ENCODE peak calls at places on chromosomes 2 and 18, in four cellular contexts. N is K562, B is GM12878, T is WTC11. K is an unnamed sample.

GRCh38 chr2:73933194-73933593 is 6.5 kb downstream of the DGUOK start:
- DNase-seq in T (no peak), N (no peak), B (no peak), K (no peak)

GRCh38 chr18:46424898-46425297 is 232.1 kb downstream of the LOXHD1 start:
- DNase-seq in N (no peak), T (peak), B (no peak), K (no peak)

GRCh38 chr18:73880387-73880786 is 267.2 kb downstream of the FBXO15 start:
- DNase-seq in N (no peak), B (no peak), T (no peak), K (no peak)

GRCh38 chr18:35641916-35642315 is 60.4 kb downstream of the GALNT1 start:
- DNase-seq in N (no peak), T (no peak), B (no peak), K (no peak)

GRCh38 chr2:240780023-240780831 is 39.8 kb downstream of the KIF1A start:
- DNase-seq in T (no peak), N (no peak), B (no peak), K (no peak)

GRCh38 chr2:212686285-212686895 is 147.8 kb upstream of the ERBB4 start:
- DNase-seq in B (peak), N (peak), T (peak), K (peak)

GRCh38 chr18:47163241-47163640 is 12.9 kb downstream of the IER3IP1 start:
- DNase-seq in B (no peak), T (no peak), N (no peak), K (no peak)

GRCh38 chr2:175627405-175627804 is 374.7 kb downstream of the LNPK start:
- DNase-seq in T (no peak), B (no peak), N (no peak), K (no peak)

GRCh38 chr2:66569321-66569851 is 134.5 kb downstream of the MEIS1 start:
- DNase-seq in T (no peak), B (no peak), N (peak), K (no peak)

GRCh38 chr2:102773149-102773706 is 11.4 kb downstream of the TMEM182 start:
- DNase-seq in T (no peak), N (no peak), B (no peak), K (no peak)

GRCh38 chr2:1747065-1747941 is 3.0 kb upstream of the PXDN start:
- DNase-seq in T (no peak), B (no peak), N (no peak), K (no peak)

GRCh38 chr2:95206086-95206485 is 1.2 kb upstream of the ZNF892 start:
- DNase-seq in T (peak), B (no peak), N (no peak), K (no peak)

GRCh38 chr2:232772540-232772939 is 3.8 kb downstream of the KCNJ13 start:
- DNase-seq in T (no peak), N (no peak), B (peak), K (no peak)

GRCh38 chr2:120425014-120425413 is 79.1 kb downstream of the INHBB start:
- DNase-seq in T (no peak), N (no peak), B (no peak), K (no peak)

GRCh38 chr2:174546519-174547506 is 50.8 kb downstream of the WIPF1 start:
- DNase-seq in T (peak), N (peak), B (no peak), K (peak)

GRCh38 chr2:205930209-205930608 is 155.8 kb downstream of the INO80D start:
- DNase-seq in N (no peak), B (no peak), T (no peak), K (no peak)

GRCh38 chr2:189685540-189686229 is 11.2 kb downstream of the ANKAR start:
- DNase-seq in B (no peak), T (peak), N (peak), K (no peak)

GRCh38 chr2:233698740-233699139 is 6.0 kb downstream of the UGT1A6 start:
- DNase-seq in T (no peak), B (no peak), N (no peak), K (no peak)

GRCh38 chr2:71637736-71638135 is 184.4 kb downstream of the DYSF start:
- DNase-seq in T (no peak), N (no peak), B (no peak), K (no peak)

GRCh38 chr2:62814132-62814531 is 108.6 kb downstream of the EHBP1 start:
- DNase-seq in N (peak), B (no peak), T (no peak), K (no peak)

GRCh38 chr2:79770926-79771325 is 258.1 kb downstream of the CTNNA2 start:
- DNase-seq in N (no peak), T (no peak), B (no peak), K (no peak)

GRCh38 chr2:125313806-125314205 is 1288.7 kb downstream of the CNTNAP5 start:
- DNase-seq in N (no peak), T (peak), B (no peak), K (no peak)

GRCh38 chr2:223026357-223027110 is 25.5 kb upstream of the KCNE4 start:
- DNase-seq in T (no peak), N (peak), B (no peak), K (no peak)

GRCh38 chr2:148201075-148202004 is 180.4 kb downstream of the MBD5 start:
- DNase-seq in N (peak), B (no peak), T (peak), K (peak)

GRCh38 chr2:78992807-78993517 is 32.5 kb upstream of the REG3G start:
- DNase-seq in T (peak), N (no peak), B (no peak), K (no peak)

GRCh38 chr2:220696280-220696669 is 875.8 kb downstream of the EPHA4 start:
- DNase-seq in T (no peak), N (no peak), B (no peak), K (no peak)

GRCh38 chr2:12923907-12924610 is 207.3 kb downstream of the TRIB2 start:
- DNase-seq in N (no peak), B (no peak), T (no peak), K (no peak)

GRCh38 chr2:142010871-142011270 is 119.9 kb downstream of the LRP1B start:
- DNase-seq in T (no peak), B (no peak), N (no peak), K (no peak)

GRCh38 chr2:211344289-211344688 is 787.9 kb downstream of the CPS1 start:
- DNase-seq in B (no peak), T (no peak), N (no peak), K (no peak)

GRCh38 chr2:157822993-157823392 is 53.1 kb downstream of the ACVR1 start:
- DNase-seq in T (no peak), N (no peak), B (no peak), K (no peak)

GRCh38 chr2:105179469-105180372 is 61.8 kb upstream of the GPR45 start:
- DNase-seq in T (peak), N (peak), B (no peak), K (peak)
- TF ChIP-seq USF1 in T (no peak), N (no peak), B (no peak), K (no peak)

GRCh38 chr2:177078416-177078815 is 134.2 kb upstream of the HNRNPA3 start:
- DNase-seq in N (no peak), B (no peak), T (no peak), K (no peak)
- TF ChIP-seq USF1 in N (no peak), B (no peak), T (no peak), K (no peak)

DNA sequence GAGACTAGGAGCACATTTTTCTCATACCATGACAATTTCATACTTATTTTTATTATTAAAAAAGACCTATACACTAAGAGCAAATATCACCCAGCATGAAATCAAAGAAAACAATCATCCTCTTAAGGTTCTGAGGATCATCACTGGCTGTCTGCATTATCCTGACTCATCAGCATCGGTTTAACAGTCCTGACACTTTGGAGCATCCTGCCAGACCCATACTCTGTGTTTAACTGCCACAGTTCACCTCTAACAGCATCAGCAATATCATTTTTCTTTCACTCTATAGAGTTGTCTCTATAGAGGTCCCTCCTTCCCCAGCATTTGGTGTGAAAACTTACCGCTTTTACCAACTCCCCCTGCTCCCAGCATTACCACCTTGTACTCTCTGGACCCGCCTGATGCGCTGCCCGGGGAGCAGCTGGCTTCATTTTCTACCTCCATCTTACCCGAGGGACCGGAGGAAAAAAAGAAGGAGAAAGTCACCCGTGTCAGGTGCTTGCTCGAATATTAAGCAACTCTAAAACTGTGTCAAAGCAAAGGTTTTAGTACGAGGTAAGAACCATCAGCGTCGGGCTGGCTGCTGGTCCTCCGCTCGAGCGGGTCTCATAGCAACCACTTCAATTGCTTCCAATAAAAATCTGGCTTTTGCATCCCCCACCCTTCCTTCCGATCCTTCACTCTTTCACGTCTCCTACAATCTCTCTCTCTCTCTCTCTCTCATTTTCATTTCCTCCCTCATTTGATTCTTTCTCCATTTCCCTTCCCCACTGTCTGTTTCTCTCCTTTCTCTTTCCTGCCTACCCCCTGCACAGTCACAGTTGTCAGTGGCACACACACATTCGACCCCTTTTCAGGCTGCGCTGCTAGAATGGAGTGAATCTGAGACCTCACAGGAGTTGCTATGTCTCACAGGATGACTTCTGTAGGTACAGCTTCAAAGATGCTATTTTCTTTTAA is at the start of gene RIT2:
- DNase-seq in N (no peak), T (no peak), B (no peak), K (peak)
- TF ChIP-seq USF1 in N (no peak), T (no peak), B (no peak), K (no peak)

GRCh38 chr18:61893971-61894750 is 1.4 kb upstream of the RNF152 start:
- DNase-seq in N (peak), B (no peak), T (peak), K (peak)
- TF ChIP-seq USF1 in N (no peak), B (no peak), T (no peak), K (no peak)

GRCh38 chr2:165624139-165624803 is 154.8 kb downstream of the CSRNP3 start:
- DNase-seq in N (no peak), B (no peak), T (no peak), K (no peak)

GRCh38 chr2:165630276-165630675 is 160.8 kb downstream of the CSRNP3 start:
- DNase-seq in B (no peak), N (no peak), T (no peak), K (no peak)

GRCh38 chr2:165632594-165632993 is 161.5 kb downstream of the GALNT3 start:
- DNase-seq in N (no peak), B (no peak), T (no peak), K (peak)

GRCh38 chr2:165629776-165630175 is 160.3 kb downstream of the CSRNP3 start:
- DNase-seq in B (no peak), T (no peak), N (no peak), K (no peak)

DNA sequence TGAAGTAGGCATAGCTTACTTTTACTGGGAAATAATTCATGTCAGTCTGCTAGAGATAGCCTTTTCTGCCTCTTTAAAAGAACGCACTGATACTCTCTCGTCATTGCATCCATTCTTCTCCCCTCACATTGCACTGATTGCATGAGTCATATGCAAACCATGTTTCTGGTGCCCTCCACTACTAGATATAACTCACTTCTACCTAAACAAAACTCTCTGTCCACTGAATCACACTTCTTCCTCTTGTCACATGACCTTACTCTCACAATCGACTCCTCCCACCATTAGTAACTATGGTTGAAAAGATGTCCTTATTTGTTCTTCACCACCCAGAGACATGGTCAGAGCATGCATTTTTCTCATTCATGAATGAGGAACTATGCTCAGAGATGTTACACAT is 158.0 kb downstream of the CSRNP3 start:
- DNase-seq in T (no peak), B (no peak), N (no peak), K (no peak)
- TF ChIP-seq USF1 in T (no peak), B (no peak), N (no peak), K (peak)

GRCh38 chr2:46066591-46066990 is 230.6 kb upstream of the EPAS1 start:
- DNase-seq in N (no peak), B (no peak), T (no peak), K (no peak)
- TF ChIP-seq USF1 in N (no peak), B (no peak), T (no peak), K (no peak)

GRCh38 chr2:6827516-6828298 is 38.0 kb downstream of the CMPK2 start:
- DNase-seq in N (no peak), B (no peak), T (no peak), K (no peak)

GRCh38 chr2:6826081-6826913 is 39.4 kb downstream of the CMPK2 start:
- DNase-seq in T (peak), B (peak), N (peak), K (no peak)

GRCh38 chr2:6831229-6831628 is 34.5 kb downstream of the CMPK2 start:
- DNase-seq in N (no peak), B (no peak), T (no peak), K (no peak)

GRCh38 chr2:6824962-6825361 is 40.7 kb downstream of the CMPK2 start:
- DNase-seq in B (no peak), N (no peak), T (no peak), K (peak)

DNA sequence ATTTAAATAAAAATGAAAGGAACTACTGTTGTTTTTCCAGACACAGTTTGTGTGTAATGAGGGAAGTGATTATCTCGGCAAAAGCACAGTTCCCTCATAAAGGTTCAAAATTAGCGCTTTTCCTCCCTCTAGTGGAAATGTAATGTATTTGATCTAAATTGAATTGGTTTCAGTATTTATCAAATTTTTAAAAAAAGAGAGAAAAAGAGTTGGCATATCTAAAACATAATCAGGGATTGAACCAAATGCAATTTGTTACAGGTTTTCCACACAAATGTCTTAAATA is 37.5 kb downstream of the CMPK2 start:
- DNase-seq in N (peak), B (no peak), T (no peak), K (peak)
- TF ChIP-seq USF1 in N (no peak), B (no peak), T (no peak), K (no peak)

GRCh38 chr2:10414000-10414451 is 34.1 kb downstream of the ODC1 start:
- DNase-seq in B (no peak), T (no peak), N (no peak), K (no peak)
- TF ChIP-seq USF1 in B (no peak), T (no peak), N (no peak), K (no peak)

GRCh38 chr2:111710613-111711012 is 173.4 kb downstream of the ANAPC1 start:
- DNase-seq in T (no peak), B (no peak), N (no peak), K (no peak)
- TF ChIP-seq USF1 in T (no peak), B (no peak), N (no peak), K (no peak)

K was measured in SK-N-SH.